ENCODE peak calls at places on chromosomes 16 and 17, in five cellular contexts. One of them, this sample, is unnamed.

GRCh38 chr16:56576585-56577299 is 11.9 kb downstream of the MT4 start:
- DNase-seq in ascending aorta: peak; percentile 82
- DNase-seq in neural progenitor cell: peak; percentile 72
- DNase-seq in CD4-positive, alpha-beta T cell: peak; percentile 78
- DNase-seq in upper lobe of right lung: peak; percentile 93
- DNase-seq in this sample: no peak

GRCh38 chr17:50507871-50508572 is at the start of gene MYCBPAP:
- DNase-seq in neural progenitor cell: peak; percentile 96
- DNase-seq in upper lobe of right lung: peak; percentile 89
- DNase-seq in ascending aorta: peak; percentile 92
- DNase-seq in CD4-positive, alpha-beta T cell: peak; percentile 26
- DNase-seq in this sample: peak; percentile 20

GRCh38 chr17:57986841-57987581 is 1.0 kb downstream of the VEZF1 start:
- DNase-seq in upper lobe of right lung: peak; percentile 73
- DNase-seq in ascending aorta: peak; percentile 75
- DNase-seq in CD4-positive, alpha-beta T cell: peak; percentile 6
- DNase-seq in neural progenitor cell: peak; percentile 78
- DNase-seq in this sample: no peak

GRCh38 chr17:69928586-69928985 is 146.4 kb upstream of the KCNJ16 start:
- DNase-seq in ascending aorta: no peak
- DNase-seq in upper lobe of right lung: no peak
- DNase-seq in CD4-positive, alpha-beta T cell: no peak
- DNase-seq in neural progenitor cell: no peak
- DNase-seq in this sample: no peak

GRCh38 chr16:21088143-21088542 is 62.5 kb downstream of the DNAH3 start:
- DNase-seq in CD4-positive, alpha-beta T cell: no peak
- DNase-seq in ascending aorta: no peak
- DNase-seq in neural progenitor cell: no peak
- DNase-seq in upper lobe of right lung: no peak
- DNase-seq in this sample: no peak

GRCh38 chr16:27480761-27481160 is 69.0 kb downstream of the GTF3C1 start:
- DNase-seq in neural progenitor cell: no peak
- DNase-seq in CD4-positive, alpha-beta T cell: no peak
- DNase-seq in ascending aorta: no peak
- DNase-seq in upper lobe of right lung: no peak
- DNase-seq in this sample: no peak

GRCh38 chr17:8563981-8564602 is 66.4 kb downstream of the MYH10 start:
- DNase-seq in CD4-positive, alpha-beta T cell: no peak
- DNase-seq in ascending aorta: no peak
- DNase-seq in upper lobe of right lung: no peak
- DNase-seq in neural progenitor cell: no peak
- DNase-seq in this sample: no peak

GRCh38 chr16:82059983-82060421 is 24.9 kb downstream of the HSD17B2 start:
- DNase-seq in upper lobe of right lung: no peak
- DNase-seq in neural progenitor cell: no peak
- DNase-seq in CD4-positive, alpha-beta T cell: no peak
- DNase-seq in ascending aorta: no peak
- DNase-seq in this sample: no peak

GRCh38 chr17:79217473-79218135 is 143.0 kb downstream of the ENGASE start:
- DNase-seq in CD4-positive, alpha-beta T cell: no peak
- DNase-seq in neural progenitor cell: no peak
- DNase-seq in upper lobe of right lung: no peak
- DNase-seq in ascending aorta: no peak
- DNase-seq in this sample: no peak

GRCh38 chr17:80468222-80468621 is 8.2 kb downstream of the NPTX1 start:
- DNase-seq in neural progenitor cell: peak; percentile 80
- DNase-seq in upper lobe of right lung: no peak
- DNase-seq in ascending aorta: no peak
- DNase-seq in CD4-positive, alpha-beta T cell: no peak
- DNase-seq in this sample: no peak

GRCh38 chr17:60231234-60231633 is 81.5 kb downstream of the CA4 start:
- DNase-seq in CD4-positive, alpha-beta T cell: no peak
- DNase-seq in upper lobe of right lung: no peak
- DNase-seq in neural progenitor cell: peak; percentile 4
- DNase-seq in ascending aorta: no peak
- DNase-seq in this sample: peak; percentile 18

GRCh38 chr17:48546924-48547838 is 2.3 kb upstream of the HOXB2 start:
- DNase-seq in CD4-positive, alpha-beta T cell: no peak
- DNase-seq in upper lobe of right lung: no peak
- DNase-seq in neural progenitor cell: no peak
- DNase-seq in ascending aorta: no peak
- DNase-seq in this sample: no peak

GRCh38 chr16:85615852-85616607 is 2.9 kb downstream of the GSE1 start:
- DNase-seq in CD4-positive, alpha-beta T cell: peak; percentile 60
- DNase-seq in ascending aorta: peak; percentile 90
- DNase-seq in neural progenitor cell: peak; percentile 94
- DNase-seq in upper lobe of right lung: peak; percentile 90
- DNase-seq in this sample: peak; percentile 46

GRCh38 chr17:80769516-80769915 is 222.1 kb upstream of the CHMP6 start:
- DNase-seq in neural progenitor cell: no peak
- DNase-seq in upper lobe of right lung: no peak
- DNase-seq in ascending aorta: peak; percentile 38
- DNase-seq in CD4-positive, alpha-beta T cell: no peak
- DNase-seq in this sample: no peak

GRCh38 chr17:78716814-78717393 is 65.2 kb downstream of the CYTH1 start:
- DNase-seq in ascending aorta: peak; percentile 74
- DNase-seq in CD4-positive, alpha-beta T cell: no peak
- DNase-seq in upper lobe of right lung: peak; percentile 82
- DNase-seq in neural progenitor cell: peak; percentile 57
- DNase-seq in this sample: peak; percentile 94

GRCh38 chr17:75814900-75815373 is 29.3 kb downstream of the UNC13D start:
- DNase-seq in ascending aorta: no peak
- DNase-seq in neural progenitor cell: no peak
- DNase-seq in upper lobe of right lung: no peak
- DNase-seq in CD4-positive, alpha-beta T cell: no peak
- DNase-seq in this sample: no peak

GRCh38 chr16:64809876-64810629 is 311.8 kb downstream of the CDH11 start:
- DNase-seq in neural progenitor cell: no peak
- DNase-seq in CD4-positive, alpha-beta T cell: no peak
- DNase-seq in upper lobe of right lung: no peak
- DNase-seq in ascending aorta: no peak
- DNase-seq in this sample: no peak
- H3K27ac ChIP-seq in neural progenitor cell: no peak overlapping the region
- H3K27ac ChIP-seq in CD4-positive, alpha-beta T cell: no peak overlapping the region
- H3K27ac ChIP-seq in upper lobe of right lung: no peak overlapping the region
- H3K27ac ChIP-seq in ascending aorta: no peak overlapping the region
- H3K27ac ChIP-seq in this sample: no peak overlapping the region

DNA sequence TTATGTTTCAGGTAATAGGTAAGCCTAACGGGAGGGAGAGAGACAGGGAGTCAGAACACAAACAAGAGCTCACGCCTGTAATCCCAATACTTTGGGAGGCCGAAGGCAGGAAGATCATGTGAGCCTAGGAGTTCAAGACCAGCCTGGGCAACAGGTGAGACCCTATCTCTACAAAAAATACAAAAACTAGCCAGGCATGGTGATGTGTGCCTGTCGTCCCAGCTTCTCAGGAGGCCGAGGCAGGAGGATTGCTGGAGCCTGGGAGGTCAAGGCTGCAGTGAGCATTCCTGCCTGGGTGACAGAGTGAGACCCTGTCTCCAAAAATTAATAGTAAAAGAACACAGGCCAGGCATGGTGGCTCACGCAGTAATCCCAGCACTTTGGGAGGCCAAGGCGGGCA is 27.4 kb downstream of the YWHAE start:
- DNase-seq in upper lobe of right lung: no peak
- DNase-seq in neural progenitor cell: no peak
- DNase-seq in CD4-positive, alpha-beta T cell: no peak
- DNase-seq in ascending aorta: no peak
- DNase-seq in this sample: no peak
- H3K27ac ChIP-seq in upper lobe of right lung: no peak overlapping the region
- H3K27ac ChIP-seq in neural progenitor cell: no peak overlapping the region
- H3K27ac ChIP-seq in CD4-positive, alpha-beta T cell: no peak overlapping the region
- H3K27ac ChIP-seq in ascending aorta: no peak overlapping the region
- H3K27ac ChIP-seq in this sample: no peak overlapping the region

DNA sequence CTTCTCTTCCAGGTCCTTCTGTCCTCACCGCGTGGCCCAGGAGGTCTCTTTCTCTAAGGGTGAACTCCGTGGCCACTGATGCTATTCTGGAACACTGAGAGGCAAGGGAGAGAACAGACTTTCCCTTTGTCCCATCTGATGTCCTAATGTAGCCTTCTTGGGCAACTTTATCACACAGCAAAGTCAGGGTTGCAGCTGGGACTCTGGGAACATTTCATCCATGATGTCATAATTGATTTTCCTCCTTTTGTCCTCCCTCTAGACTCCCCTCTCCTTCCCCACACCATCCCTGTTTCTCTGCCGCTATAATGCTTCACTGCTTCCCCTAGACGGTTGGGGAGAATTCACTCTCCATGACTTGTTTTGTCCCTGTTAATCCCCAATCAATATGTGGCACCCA is 201.0 kb downstream of the SHISA9 start:
- DNase-seq in CD4-positive, alpha-beta T cell: no peak
- DNase-seq in upper lobe of right lung: no peak
- DNase-seq in neural progenitor cell: no peak
- DNase-seq in ascending aorta: no peak
- DNase-seq in this sample: no peak
- H3K27ac ChIP-seq in CD4-positive, alpha-beta T cell: no peak overlapping the region
- H3K27ac ChIP-seq in upper lobe of right lung: no peak overlapping the region
- H3K27ac ChIP-seq in neural progenitor cell: no peak overlapping the region
- H3K27ac ChIP-seq in ascending aorta: no peak overlapping the region
- H3K27ac ChIP-seq in this sample: no peak overlapping the region

GRCh38 chr17:917391-917811 is 62.2 kb downstream of the NXN start:
- DNase-seq in neural progenitor cell: no peak
- DNase-seq in upper lobe of right lung: no peak
- DNase-seq in CD4-positive, alpha-beta T cell: no peak
- DNase-seq in ascending aorta: no peak
- DNase-seq in this sample: no peak
- H3K27ac ChIP-seq in neural progenitor cell: no peak overlapping the region
- H3K27ac ChIP-seq in upper lobe of right lung: peak overlapping the region; percentile 75
- H3K27ac ChIP-seq in CD4-positive, alpha-beta T cell: no peak overlapping the region
- H3K27ac ChIP-seq in ascending aorta: no peak overlapping the region
- H3K27ac ChIP-seq in this sample: no peak overlapping the region

GRCh38 chr16:57823836-57824235 is 21.5 kb upstream of the KIFC3 start:
- DNase-seq in CD4-positive, alpha-beta T cell: no peak
- DNase-seq in neural progenitor cell: no peak
- DNase-seq in upper lobe of right lung: no peak
- DNase-seq in ascending aorta: no peak
- DNase-seq in this sample: no peak
- H3K27ac ChIP-seq in CD4-positive, alpha-beta T cell: no peak overlapping the region
- H3K27ac ChIP-seq in neural progenitor cell: no peak overlapping the region
- H3K27ac ChIP-seq in upper lobe of right lung: no peak overlapping the region
- H3K27ac ChIP-seq in ascending aorta: no peak overlapping the region
- H3K27ac ChIP-seq in this sample: no peak overlapping the region

DNA sequence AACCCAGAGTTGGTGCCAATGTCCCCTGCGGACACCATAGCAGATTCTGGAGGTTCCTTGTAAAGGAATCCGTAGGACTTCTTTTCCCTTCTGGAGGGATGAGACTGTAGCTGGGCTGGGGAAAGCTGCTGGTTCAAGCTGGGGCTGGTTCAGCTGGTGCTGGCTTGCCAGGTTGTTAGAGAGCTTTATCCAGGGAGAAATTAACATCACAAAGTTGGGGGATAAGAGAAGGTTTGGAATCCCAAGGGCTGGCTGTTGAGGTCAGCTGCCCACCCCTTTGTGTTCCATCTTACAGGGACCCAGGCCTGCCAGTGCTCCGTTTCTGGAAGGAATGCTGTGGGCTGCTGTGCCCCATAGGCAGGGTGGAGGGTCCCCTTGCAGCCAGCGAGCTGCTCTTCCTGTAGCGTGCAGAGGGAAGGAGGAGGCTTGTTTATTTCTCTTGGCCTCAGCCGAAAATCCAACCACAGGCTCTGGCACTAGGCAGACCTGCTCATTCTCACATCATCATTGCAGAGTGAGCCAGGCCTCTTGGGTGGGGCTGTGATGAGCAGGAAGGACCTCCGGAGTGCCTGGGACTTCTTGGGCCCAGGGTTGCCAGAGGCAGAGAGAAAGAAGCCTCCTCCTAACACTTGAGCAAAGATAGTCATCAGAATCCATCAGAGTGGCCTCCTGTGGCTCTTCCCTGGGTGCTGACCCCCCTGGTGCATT is 251.1 kb downstream of the SEC14L1 start:
- DNase-seq in ascending aorta: peak; percentile 88
- DNase-seq in upper lobe of right lung: no peak
- DNase-seq in neural progenitor cell: peak; percentile 78
- DNase-seq in CD4-positive, alpha-beta T cell: no peak
- DNase-seq in this sample: no peak
- H3K27ac ChIP-seq in ascending aorta: peak overlapping the region; percentile 70
- H3K27ac ChIP-seq in upper lobe of right lung: peak overlapping the region; percentile 72
- H3K27ac ChIP-seq in neural progenitor cell: peak overlapping the region; percentile 95
- H3K27ac ChIP-seq in CD4-positive, alpha-beta T cell: peak overlapping the region; percentile 31
- H3K27ac ChIP-seq in this sample: peak overlapping the region; percentile 26

GRCh38 chr16:23905027-23905426 is 69.2 kb downstream of the PRKCB start:
- DNase-seq in ascending aorta: peak; percentile 72
- DNase-seq in neural progenitor cell: peak; percentile 83
- DNase-seq in upper lobe of right lung: no peak
- DNase-seq in CD4-positive, alpha-beta T cell: no peak
- DNase-seq in this sample: no peak
- H3K27ac ChIP-seq in ascending aorta: peak overlapping the region; percentile 76
- H3K27ac ChIP-seq in neural progenitor cell: no peak overlapping the region
- H3K27ac ChIP-seq in upper lobe of right lung: no peak overlapping the region
- H3K27ac ChIP-seq in CD4-positive, alpha-beta T cell: no peak overlapping the region
- H3K27ac ChIP-seq in this sample: no peak overlapping the region

GRCh38 chr17:40534431-40535189 is 30.7 kb downstream of the CCR7 start:
- DNase-seq in ascending aorta: no peak
- DNase-seq in upper lobe of right lung: peak; percentile 51
- DNase-seq in CD4-positive, alpha-beta T cell: no peak
- DNase-seq in neural progenitor cell: no peak
- DNase-seq in this sample: no peak

GRCh38 chr17:40533896-40534295 is 31.4 kb downstream of the CCR7 start:
- DNase-seq in upper lobe of right lung: peak; percentile 16
- DNase-seq in CD4-positive, alpha-beta T cell: no peak
- DNase-seq in ascending aorta: no peak
- DNase-seq in neural progenitor cell: no peak
- DNase-seq in this sample: no peak

GRCh38 chr17:40530531-40530987 is 29.1 kb upstream of the TNS4 start:
- DNase-seq in upper lobe of right lung: peak; percentile 40
- DNase-seq in ascending aorta: no peak
- DNase-seq in neural progenitor cell: no peak
- DNase-seq in CD4-positive, alpha-beta T cell: no peak
- DNase-seq in this sample: no peak

GRCh38 chr17:40530988-40531971 is 29.9 kb upstream of the TNS4 start:
- DNase-seq in CD4-positive, alpha-beta T cell: peak; percentile 53
- DNase-seq in ascending aorta: peak; percentile 33
- DNase-seq in neural progenitor cell: no peak
- DNase-seq in upper lobe of right lung: peak; percentile 57
- DNase-seq in this sample: no peak

GRCh38 chr17:40532520-40533253 is 31.3 kb upstream of the TNS4 start:
- DNase-seq in CD4-positive, alpha-beta T cell: no peak
- DNase-seq in neural progenitor cell: no peak
- DNase-seq in upper lobe of right lung: no peak
- DNase-seq in ascending aorta: peak; percentile 53
- DNase-seq in this sample: no peak
- H3K27ac ChIP-seq in CD4-positive, alpha-beta T cell: no peak overlapping the region
- H3K27ac ChIP-seq in neural progenitor cell: no peak overlapping the region
- H3K27ac ChIP-seq in upper lobe of right lung: peak overlapping the region; percentile 51
- H3K27ac ChIP-seq in ascending aorta: peak overlapping the region; percentile 10
- H3K27ac ChIP-seq in this sample: no peak overlapping the region

DNA sequence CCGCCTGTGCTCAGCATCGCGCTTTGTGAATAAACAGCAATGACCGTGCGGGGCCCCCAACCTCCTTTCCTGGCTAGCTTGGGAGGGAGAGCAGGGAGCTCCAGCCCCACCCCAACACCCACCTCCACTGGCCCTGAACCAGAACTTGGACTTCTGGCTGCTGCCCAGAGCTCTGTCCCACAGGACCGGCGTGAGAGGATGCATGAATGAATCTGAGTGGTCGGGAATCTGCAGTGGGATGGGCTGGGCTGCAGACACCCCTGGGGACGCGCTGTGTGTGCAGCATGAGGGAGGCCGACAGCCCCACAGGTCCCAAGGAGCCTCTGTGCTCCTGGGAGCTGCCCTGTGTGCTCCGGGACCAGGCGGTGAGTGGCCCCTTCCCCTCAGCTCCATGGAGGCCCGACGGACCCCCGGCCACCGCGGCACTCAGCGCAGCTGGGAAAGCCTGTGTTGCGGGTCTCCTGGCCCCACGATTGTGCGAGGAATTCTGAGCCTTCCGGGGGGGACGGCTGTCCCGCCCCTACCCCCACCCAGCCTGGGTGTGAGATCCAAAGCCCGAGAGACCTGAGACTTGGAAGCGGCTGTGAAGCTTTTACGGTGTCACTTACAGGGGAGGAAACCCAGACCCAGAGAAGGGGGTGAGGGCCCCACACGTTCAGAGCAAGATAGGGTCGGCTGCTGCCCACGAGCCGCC is 5.5 kb downstream of the PIEZO1 start:
- DNase-seq in neural progenitor cell: no peak
- DNase-seq in CD4-positive, alpha-beta T cell: no peak
- DNase-seq in upper lobe of right lung: no peak
- DNase-seq in ascending aorta: no peak
- DNase-seq in this sample: no peak
- H3K27ac ChIP-seq in neural progenitor cell: no peak overlapping the region
- H3K27ac ChIP-seq in CD4-positive, alpha-beta T cell: peak overlapping the region; percentile 75
- H3K27ac ChIP-seq in upper lobe of right lung: peak overlapping the region; percentile 79
- H3K27ac ChIP-seq in ascending aorta: no peak overlapping the region
- H3K27ac ChIP-seq in this sample: no peak overlapping the region